ENCODE peak calls at places on chromosomes 7 and 10, in six cellular contexts. One of them, this sample, is unnamed.

GRCh38 chr7:56483861-56484550 is 367.8 kb upstream of the NUPR2 start:
- DNase-seq in psoas muscle: no peak
- DNase-seq in endodermal cell: no peak
- DNase-seq in H9: no peak
- DNase-seq in body of pancreas: no peak
- DNase-seq in Panc1: no peak
- DNase-seq in this sample: no peak

GRCh38 chr7:7565746-7566650 is 686 bp upstream of the MIOS start:
- DNase-seq in H9: peak; percentile 39
- DNase-seq in Panc1: peak; percentile 65
- DNase-seq in psoas muscle: peak; percentile 23
- DNase-seq in body of pancreas: peak; percentile 83
- DNase-seq in endodermal cell: peak; percentile 73
- DNase-seq in this sample: peak; percentile 90

GRCh38 chr10:50416181-50416824 is 165.0 kb upstream of the ASAH2 start:
- DNase-seq in endodermal cell: no peak
- DNase-seq in body of pancreas: no peak
- DNase-seq in psoas muscle: no peak
- DNase-seq in H9: no peak
- DNase-seq in Panc1: no peak
- DNase-seq in this sample: no peak

GRCh38 chr10:124700293-124701037 is 43.7 kb downstream of the FAM53B start:
- DNase-seq in Panc1: no peak
- DNase-seq in H9: no peak
- DNase-seq in psoas muscle: no peak
- DNase-seq in endodermal cell: no peak
- DNase-seq in body of pancreas: no peak
- DNase-seq in this sample: no peak

GRCh38 chr10:1467450-1467849 is 269.9 kb downstream of the ADARB2 start:
- DNase-seq in psoas muscle: no peak
- DNase-seq in endodermal cell: no peak
- DNase-seq in body of pancreas: no peak
- DNase-seq in H9: no peak
- DNase-seq in Panc1: no peak
- DNase-seq in this sample: no peak

GRCh38 chr7:66283003-66283920 is 78.1 kb downstream of the TPST1 start:
- DNase-seq in body of pancreas: no peak
- DNase-seq in endodermal cell: no peak
- DNase-seq in Panc1: peak; percentile 55
- DNase-seq in H9: no peak
- DNase-seq in psoas muscle: no peak
- DNase-seq in this sample: peak; percentile 51

GRCh38 chr10:69409968-69410367 is 6.8 kb downstream of the TACR2 start:
- DNase-seq in H9: no peak
- DNase-seq in endodermal cell: no peak
- DNase-seq in Panc1: no peak
- DNase-seq in body of pancreas: peak; percentile 33
- DNase-seq in psoas muscle: peak; percentile 49
- DNase-seq in this sample: no peak

GRCh38 chr10:31612082-31612481 is 293.1 kb downstream of the ZEB1 start:
- DNase-seq in Panc1: no peak
- DNase-seq in body of pancreas: no peak
- DNase-seq in psoas muscle: no peak
- DNase-seq in endodermal cell: no peak
- DNase-seq in H9: no peak
- DNase-seq in this sample: no peak

GRCh38 chr7:3598855-3599254 is 297.8 kb downstream of the SDK1 start:
- DNase-seq in H9: no peak
- DNase-seq in Panc1: no peak
- DNase-seq in endodermal cell: no peak
- DNase-seq in body of pancreas: peak; percentile 21
- DNase-seq in psoas muscle: no peak
- DNase-seq in this sample: no peak

GRCh38 chr10:23396695-23397094 is 42.2 kb upstream of the OTUD1 start:
- DNase-seq in body of pancreas: no peak
- DNase-seq in endodermal cell: no peak
- DNase-seq in psoas muscle: no peak
- DNase-seq in Panc1: no peak
- DNase-seq in H9: no peak
- DNase-seq in this sample: no peak

GRCh38 chr7:8060241-8060640 is 91.6 kb downstream of the GLCCI1 start:
- DNase-seq in body of pancreas: no peak
- DNase-seq in Panc1: no peak
- DNase-seq in endodermal cell: no peak
- DNase-seq in H9: no peak
- DNase-seq in psoas muscle: no peak
- DNase-seq in this sample: no peak

GRCh38 chr10:77939561-77940001 is 13.0 kb upstream of the DLG5 start:
- DNase-seq in psoas muscle: peak; percentile 44
- DNase-seq in endodermal cell: peak; percentile 85
- DNase-seq in body of pancreas: peak; percentile 49
- DNase-seq in H9: no peak
- DNase-seq in Panc1: no peak
- DNase-seq in this sample: no peak

GRCh38 chr7:47373871-47374451 is 207.9 kb downstream of the TNS3 start:
- DNase-seq in body of pancreas: peak; percentile 88
- DNase-seq in Panc1: no peak
- DNase-seq in endodermal cell: no peak
- DNase-seq in H9: no peak
- DNase-seq in psoas muscle: no peak
- DNase-seq in this sample: no peak

GRCh38 chr7:77687747-77688144 is 8.5 kb upstream of the RSBN1L start:
- DNase-seq in body of pancreas: no peak
- DNase-seq in Panc1: no peak
- DNase-seq in endodermal cell: no peak
- DNase-seq in H9: no peak
- DNase-seq in psoas muscle: no peak
- DNase-seq in this sample: no peak

GRCh38 chr7:30928254-30928872 is 16.7 kb downstream of the AQP1 start:
- DNase-seq in Panc1: no peak
- DNase-seq in H9: no peak
- DNase-seq in body of pancreas: no peak
- DNase-seq in endodermal cell: peak; percentile 15
- DNase-seq in psoas muscle: no peak
- DNase-seq in this sample: no peak

GRCh38 chr7:155201325-155202087 is 96.2 kb upstream of the INSIG1 start:
- DNase-seq in Panc1: no peak
- DNase-seq in H9: peak; percentile 19
- DNase-seq in body of pancreas: no peak
- DNase-seq in endodermal cell: no peak
- DNase-seq in psoas muscle: no peak
- DNase-seq in this sample: no peak

GRCh38 chr10:71998840-71999194 is 34.6 kb downstream of the CHST3 start:
- DNase-seq in endodermal cell: peak; percentile 52
- DNase-seq in psoas muscle: peak; percentile 78
- DNase-seq in body of pancreas: peak; percentile 49
- DNase-seq in Panc1: no peak
- DNase-seq in H9: peak; percentile 56
- DNase-seq in this sample: peak; percentile 91

GRCh38 chr7:67916571-67916970 is 919.9 kb downstream of the TYW1 start:
- DNase-seq in psoas muscle: no peak
- DNase-seq in Panc1: no peak
- DNase-seq in endodermal cell: peak; percentile 69
- DNase-seq in body of pancreas: no peak
- DNase-seq in H9: no peak
- DNase-seq in this sample: no peak

GRCh38 chr7:33970566-33970965 is 65.2 kb downstream of the BMPER start:
- DNase-seq in psoas muscle: no peak
- DNase-seq in endodermal cell: no peak
- DNase-seq in Panc1: no peak
- DNase-seq in H9: no peak
- DNase-seq in body of pancreas: no peak
- DNase-seq in this sample: no peak

GRCh38 chr7:73734619-73735525 is 3.7 kb downstream of the ABHD11 start:
- DNase-seq in psoas muscle: peak; percentile 67
- DNase-seq in H9: peak; percentile 94
- DNase-seq in Panc1: peak; percentile 94
- DNase-seq in endodermal cell: peak; percentile 97
- DNase-seq in body of pancreas: peak; percentile 92
- DNase-seq in this sample: peak; percentile 76

GRCh38 chr7:17940302-17941170 is at the start of gene SNX13:
- DNase-seq in endodermal cell: peak; percentile 98
- DNase-seq in H9: peak; percentile 95
- DNase-seq in body of pancreas: peak; percentile 91
- DNase-seq in psoas muscle: peak; percentile 92
- DNase-seq in Panc1: peak; percentile 65
- DNase-seq in this sample: peak; percentile 65

GRCh38 chr10:62992145-62992721 is 140.9 kb upstream of the NRBF2 start:
- DNase-seq in Panc1: no peak
- DNase-seq in psoas muscle: no peak
- DNase-seq in H9: no peak
- DNase-seq in body of pancreas: peak; percentile 16
- DNase-seq in endodermal cell: no peak
- DNase-seq in this sample: peak; percentile 81

GRCh38 chr7:72325561-72325960 is 86.6 kb downstream of the CALN1 start:
- DNase-seq in psoas muscle: no peak
- DNase-seq in Panc1: no peak
- DNase-seq in H9: no peak
- DNase-seq in body of pancreas: no peak
- DNase-seq in endodermal cell: no peak
- DNase-seq in this sample: no peak

GRCh38 chr10:114413398-114413797 is 9.1 kb upstream of the AFAP1L2 start:
- DNase-seq in H9: no peak
- DNase-seq in psoas muscle: no peak
- DNase-seq in body of pancreas: peak; percentile 89
- DNase-seq in endodermal cell: no peak
- DNase-seq in Panc1: no peak
- DNase-seq in this sample: no peak

GRCh38 chr10:113221756-113222168 is 271.7 kb downstream of the TCF7L2 start:
- DNase-seq in endodermal cell: peak; percentile 80
- DNase-seq in body of pancreas: no peak
- DNase-seq in psoas muscle: no peak
- DNase-seq in H9: peak; percentile 54
- DNase-seq in Panc1: no peak
- DNase-seq in this sample: peak; percentile 46

DNA sequence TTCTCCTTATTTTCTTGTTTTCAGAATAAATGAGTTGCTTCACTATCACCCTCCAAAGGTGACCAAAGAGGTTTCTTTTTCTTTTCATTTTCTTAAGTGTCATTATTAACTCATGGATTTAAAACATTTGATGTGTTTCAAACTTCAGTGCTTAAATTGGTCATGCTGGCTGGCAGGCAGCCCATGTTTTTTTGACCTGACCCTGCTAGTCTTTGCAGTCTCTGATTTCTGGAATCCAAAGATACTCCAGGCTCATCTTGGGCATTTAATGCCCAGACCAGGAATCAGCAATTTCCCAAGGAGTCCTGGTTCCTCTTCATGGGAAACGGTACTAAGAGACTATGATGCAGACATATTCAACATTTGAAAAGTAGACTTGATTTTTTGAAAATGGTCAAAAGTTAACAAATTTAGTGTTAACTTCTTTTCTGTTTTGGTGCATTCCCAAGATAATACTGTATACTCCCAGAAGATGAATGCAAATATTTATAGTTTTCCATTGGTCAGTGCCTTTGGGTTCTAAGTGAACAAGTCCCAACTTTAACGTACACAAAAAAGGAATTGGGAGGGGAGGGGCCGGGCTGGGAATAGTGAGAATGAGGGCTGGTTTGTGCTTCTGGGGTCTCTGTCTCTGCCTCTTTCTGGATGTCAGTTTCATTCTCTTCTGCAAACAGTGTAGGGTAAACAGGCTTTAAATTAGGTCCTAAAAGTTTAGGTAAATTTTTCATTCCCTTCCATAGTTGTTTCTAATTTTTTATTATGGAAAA is 19.8 kb downstream of the NUB1 start:
- DNase-seq in psoas muscle: no peak
- DNase-seq in H9: no peak
- DNase-seq in endodermal cell: no peak
- DNase-seq in Panc1: no peak
- DNase-seq in body of pancreas: no peak
- DNase-seq in this sample: no peak
- H3K27ac ChIP-seq in psoas muscle: no peak overlapping the region
- H3K27ac ChIP-seq in H9: no peak overlapping the region
- H3K27ac ChIP-seq in endodermal cell: no peak overlapping the region
- H3K27ac ChIP-seq in Panc1: no peak overlapping the region
- H3K27ac ChIP-seq in body of pancreas: no peak overlapping the region
- H3K27ac ChIP-seq in this sample: no peak overlapping the region

DNA sequence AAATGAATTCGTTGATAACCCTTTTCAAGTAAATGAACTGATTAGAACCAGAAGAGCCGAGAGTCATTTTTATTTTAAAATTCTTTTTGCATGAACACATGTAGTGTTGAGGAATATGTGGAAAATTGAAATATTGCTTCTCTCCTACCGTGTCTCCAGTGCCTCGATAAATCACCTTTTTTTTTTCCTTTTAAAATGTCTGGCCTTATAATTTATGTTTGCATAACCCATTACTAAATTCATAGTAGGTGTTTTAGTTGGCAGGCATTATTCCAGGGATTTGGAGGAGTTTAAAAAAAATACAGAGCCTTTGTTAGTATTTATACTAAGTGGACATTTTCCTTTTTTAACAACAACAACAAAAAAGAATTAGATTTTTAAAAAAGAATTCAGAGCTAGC is 115.6 kb downstream of the CUX1 start:
- DNase-seq in Panc1: no peak
- DNase-seq in H9: no peak
- DNase-seq in endodermal cell: no peak
- DNase-seq in body of pancreas: no peak
- DNase-seq in psoas muscle: no peak
- DNase-seq in this sample: no peak
- H3K4me1 ChIP-seq in Panc1: peaks cover 4% of the 10 kb centered on the region
- H3K4me1 ChIP-seq in H9: peaks cover 9% of the 10 kb centered on the region
- H3K4me1 ChIP-seq in endodermal cell: peaks cover 32% of the 10 kb centered on the region
- H3K4me1 ChIP-seq in body of pancreas: peaks cover 21% of the 10 kb centered on the region
- H3K4me1 ChIP-seq in psoas muscle: peaks cover 38% of the 10 kb centered on the region
- H3K4me1 ChIP-seq in this sample: peaks cover 3% of the 10 kb centered on the region

GRCh38 chr10:132865851-132866600 is 76.3 kb downstream of the CFAP46 start:
- DNase-seq in psoas muscle: no peak
- DNase-seq in H9: peak; percentile 24
- DNase-seq in body of pancreas: no peak
- DNase-seq in Panc1: no peak
- DNase-seq in endodermal cell: peak; percentile 38
- DNase-seq in this sample: no peak
- TF ChIP-seq CTCF in psoas muscle: no peak
- TF ChIP-seq CTCF in H9: no peak
- TF ChIP-seq CTCF in body of pancreas: no peak
- TF ChIP-seq CTCF in Panc1: no peak
- TF ChIP-seq CTCF in endodermal cell: no peak
- TF ChIP-seq CTCF in this sample: no peak

GRCh38 chr7:102916881-102917280 is 4.1 kb downstream of the LRRC17 start:
- DNase-seq in endodermal cell: no peak
- DNase-seq in body of pancreas: no peak
- DNase-seq in H9: no peak
- DNase-seq in Panc1: no peak
- DNase-seq in psoas muscle: no peak
- DNase-seq in this sample: no peak

GRCh38 chr7:102914585-102914984 is 1.8 kb downstream of the LRRC17 start:
- DNase-seq in Panc1: no peak
- DNase-seq in H9: peak; percentile 62
- DNase-seq in body of pancreas: peak; percentile 27
- DNase-seq in endodermal cell: peak; percentile 67
- DNase-seq in psoas muscle: peak; percentile 36
- DNase-seq in this sample: no peak

GRCh38 chr7:102912742-102913141 is at the start of gene LRRC17:
- DNase-seq in H9: no peak
- DNase-seq in endodermal cell: no peak
- DNase-seq in psoas muscle: no peak
- DNase-seq in Panc1: no peak
- DNase-seq in body of pancreas: no peak
- DNase-seq in this sample: no peak

GRCh38 chr7:102916426-102916825 is 3.6 kb downstream of the LRRC17 start:
- DNase-seq in endodermal cell: no peak
- DNase-seq in body of pancreas: no peak
- DNase-seq in H9: no peak
- DNase-seq in Panc1: no peak
- DNase-seq in psoas muscle: no peak
- DNase-seq in this sample: peak; percentile 52

GRCh38 chr7:102913846-102914245 is 1.0 kb downstream of the LRRC17 start:
- DNase-seq in body of pancreas: no peak
- DNase-seq in psoas muscle: no peak
- DNase-seq in Panc1: no peak
- DNase-seq in endodermal cell: no peak
- DNase-seq in H9: no peak
- DNase-seq in this sample: no peak
- H3K27ac ChIP-seq in body of pancreas: no peak overlapping the region
- H3K27ac ChIP-seq in psoas muscle: peak overlapping the region; percentile 18
- H3K27ac ChIP-seq in Panc1: no peak overlapping the region
- H3K27ac ChIP-seq in endodermal cell: no peak overlapping the region
- H3K27ac ChIP-seq in H9: no peak overlapping the region
- H3K27ac ChIP-seq in this sample: no peak overlapping the region

This sample was measured in foreskin keratinocyte.